ENCODE peak calls at places on chromosomes 3 and 15, in four cellular contexts. One of them, this sample, is unnamed. For H3K27me3, the result is how much of the 10 kb centered on the place peaks cover.

GRCh38 chr3:181971424-181971823 is 259.7 kb downstream of the SOX2 start:
- DNase-seq in sigmoid colon: no peak
- DNase-seq in H1: no peak
- DNase-seq in spleen: no peak
- DNase-seq in this sample: no peak

GRCh38 chr3:152899306-152899705 is 64.4 kb downstream of the P2RY1 start:
- DNase-seq in H1: no peak
- DNase-seq in spleen: no peak
- DNase-seq in sigmoid colon: no peak
- DNase-seq in this sample: no peak

GRCh38 chr3:14374444-14374883 is 27.9 kb upstream of the SLC6A6 start:
- DNase-seq in spleen: no peak
- DNase-seq in sigmoid colon: no peak
- DNase-seq in H1: no peak
- DNase-seq in this sample: no peak

GRCh38 chr3:192916455-192917257 is 1.0 kb downstream of the MB21D2 start:
- DNase-seq in sigmoid colon: peak
- DNase-seq in H1: peak
- DNase-seq in spleen: peak
- DNase-seq in this sample: peak

GRCh38 chr15:85755471-85755870 is 39.3 kb downstream of the KLHL25 start:
- DNase-seq in H1: no peak
- DNase-seq in sigmoid colon: peak
- DNase-seq in spleen: peak
- DNase-seq in this sample: no peak

GRCh38 chr15:89912145-89912673 is 543 bp downstream of the ARPIN start:
- DNase-seq in spleen: peak
- DNase-seq in sigmoid colon: peak
- DNase-seq in H1: peak
- DNase-seq in this sample: no peak

GRCh38 chr3:135929670-135930069 is 35.9 kb upstream of the PPP2R3A start:
- DNase-seq in sigmoid colon: peak
- DNase-seq in spleen: no peak
- DNase-seq in H1: no peak
- DNase-seq in this sample: peak

GRCh38 chr3:138114988-138115971 is at the start of gene DZIP1L:
- DNase-seq in sigmoid colon: peak
- DNase-seq in H1: peak
- DNase-seq in spleen: peak
- DNase-seq in this sample: no peak

GRCh38 chr15:51647128-51647562 is 24.6 kb upstream of the DMXL2 start:
- DNase-seq in spleen: no peak
- DNase-seq in sigmoid colon: peak
- DNase-seq in H1: no peak
- DNase-seq in this sample: no peak

GRCh38 chr15:64754663-64755426 is 20.5 kb downstream of the RBPMS2 start:
- DNase-seq in H1: no peak
- DNase-seq in spleen: no peak
- DNase-seq in sigmoid colon: no peak
- DNase-seq in this sample: no peak

GRCh38 chr3:9736831-9737230 is 5.3 kb downstream of the BRPF1 start:
- DNase-seq in sigmoid colon: no peak
- DNase-seq in H1: no peak
- DNase-seq in spleen: no peak
- DNase-seq in this sample: no peak

GRCh38 chr15:65824031-65824743 is 32.1 kb upstream of the DENND4A start:
- DNase-seq in H1: peak
- DNase-seq in sigmoid colon: peak
- DNase-seq in spleen: no peak
- DNase-seq in this sample: no peak

GRCh38 chr15:56286213-56286612 is 42.5 kb upstream of the RFX7 start:
- DNase-seq in H1: no peak
- DNase-seq in spleen: no peak
- DNase-seq in sigmoid colon: no peak
- DNase-seq in this sample: no peak

DNA sequence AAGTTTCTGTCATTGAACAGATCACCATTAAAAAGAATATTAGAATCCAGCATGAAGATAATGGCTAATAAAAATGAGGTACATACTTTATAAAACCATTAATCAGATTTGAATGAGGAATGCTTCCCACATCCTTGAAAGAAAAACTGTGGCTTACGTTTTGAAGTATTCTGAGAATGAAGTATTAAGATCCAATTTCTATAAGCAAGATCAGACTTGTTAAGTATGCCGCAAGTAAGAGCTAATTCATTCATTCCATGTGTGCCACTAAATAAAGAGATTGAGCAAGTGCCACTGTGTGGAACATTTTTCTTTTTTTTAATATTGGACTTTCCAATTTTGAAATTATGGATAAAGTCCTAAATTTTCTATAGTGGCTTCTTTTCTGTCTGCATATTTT is 30.6 kb downstream of the NMD3 start:
- DNase-seq in sigmoid colon: no peak
- DNase-seq in spleen: no peak
- DNase-seq in H1: no peak
- DNase-seq in this sample: no peak
- TF ChIP-seq POLR2AphosphoS5 in sigmoid colon: no peak
- TF ChIP-seq POLR2AphosphoS5 in spleen: no peak
- TF ChIP-seq POLR2AphosphoS5 in H1: no peak
- TF ChIP-seq POLR2AphosphoS5 in this sample: no peak

DNA sequence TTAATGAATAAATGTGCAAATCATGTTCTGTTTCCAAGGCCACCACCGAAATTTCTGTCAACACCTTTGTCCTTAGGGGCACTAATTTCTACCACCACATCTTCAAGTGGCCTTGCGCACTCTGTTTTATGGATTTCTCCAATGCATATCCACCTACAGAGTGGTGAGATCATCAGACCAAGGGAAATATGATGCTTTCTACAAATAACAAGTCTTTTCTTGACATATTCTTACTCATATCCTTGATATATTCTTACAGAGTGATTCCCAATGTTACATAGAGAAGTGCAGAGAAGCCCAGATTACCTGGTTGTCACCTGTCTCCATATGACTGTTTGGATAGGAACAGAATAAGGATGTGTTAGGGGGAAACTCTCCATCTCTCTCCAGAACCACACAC is 36.1 kb upstream of the TMCO5A start:
- DNase-seq in spleen: no peak
- DNase-seq in H1: no peak
- DNase-seq in sigmoid colon: no peak
- DNase-seq in this sample: no peak
- H3K27me3 ChIP-seq in spleen: under half
- H3K27me3 ChIP-seq in H1: under half
- H3K27me3 ChIP-seq in sigmoid colon: under half
- H3K27me3 ChIP-seq in this sample: under half

GRCh38 chr15:34243226-34243625 is 18.4 kb downstream of the EMC4 start:
- DNase-seq in H1: no peak
- DNase-seq in spleen: no peak
- DNase-seq in sigmoid colon: no peak
- DNase-seq in this sample: no peak
- TF ChIP-seq CTCF in H1: no peak
- TF ChIP-seq CTCF in spleen: no peak
- TF ChIP-seq CTCF in sigmoid colon: no peak
- TF ChIP-seq CTCF in this sample: no peak

DNA sequence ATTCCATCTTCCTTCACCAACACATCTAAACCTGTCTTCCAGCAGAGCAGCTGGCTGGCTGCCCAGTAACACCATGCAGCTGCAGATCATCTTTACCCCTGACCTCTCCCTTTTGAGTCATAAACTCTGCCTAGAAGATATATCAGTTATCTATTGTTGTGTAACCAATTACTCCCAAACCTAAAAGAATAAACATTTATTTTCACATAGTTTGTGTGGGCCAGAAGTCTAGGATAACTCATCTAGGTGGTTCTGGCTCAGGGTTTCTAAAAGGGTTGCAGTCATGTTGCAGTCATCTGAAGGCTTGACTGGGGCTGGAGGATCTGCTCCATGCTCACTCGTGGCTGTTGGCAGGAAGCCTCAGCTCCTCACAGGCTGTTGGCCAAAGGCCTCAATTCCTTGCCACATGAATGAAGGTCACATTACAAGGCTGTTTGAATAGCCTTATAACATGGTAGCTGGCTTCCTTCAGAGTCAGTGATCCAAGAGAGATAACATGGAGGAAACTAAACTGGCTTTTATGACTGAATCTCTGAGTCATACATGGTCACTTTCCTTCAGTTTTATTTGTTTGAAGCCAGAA is 92.8 kb downstream of the GOLIM4 start:
- DNase-seq in spleen: no peak
- DNase-seq in sigmoid colon: no peak
- DNase-seq in H1: no peak
- DNase-seq in this sample: no peak
- TF ChIP-seq POLR2AphosphoS5 in spleen: no peak
- TF ChIP-seq POLR2AphosphoS5 in sigmoid colon: no peak
- TF ChIP-seq POLR2AphosphoS5 in H1: no peak
- TF ChIP-seq POLR2AphosphoS5 in this sample: no peak

GRCh38 chr3:140848675-140849074 is 93.0 kb upstream of the SLC25A36 start:
- DNase-seq in sigmoid colon: no peak
- DNase-seq in H1: no peak
- DNase-seq in spleen: no peak
- DNase-seq in this sample: no peak

GRCh38 chr3:140845878-140846277 is 95.8 kb upstream of the SLC25A36 start:
- DNase-seq in H1: no peak
- DNase-seq in sigmoid colon: no peak
- DNase-seq in spleen: no peak
- DNase-seq in this sample: no peak

GRCh38 chr3:140843656-140844055 is 98.0 kb upstream of the SLC25A36 start:
- DNase-seq in spleen: no peak
- DNase-seq in sigmoid colon: no peak
- DNase-seq in H1: no peak
- DNase-seq in this sample: no peak

GRCh38 chr3:140844072-140844471 is 97.6 kb upstream of the SLC25A36 start:
- DNase-seq in H1: no peak
- DNase-seq in sigmoid colon: no peak
- DNase-seq in spleen: no peak
- DNase-seq in this sample: no peak

DNA sequence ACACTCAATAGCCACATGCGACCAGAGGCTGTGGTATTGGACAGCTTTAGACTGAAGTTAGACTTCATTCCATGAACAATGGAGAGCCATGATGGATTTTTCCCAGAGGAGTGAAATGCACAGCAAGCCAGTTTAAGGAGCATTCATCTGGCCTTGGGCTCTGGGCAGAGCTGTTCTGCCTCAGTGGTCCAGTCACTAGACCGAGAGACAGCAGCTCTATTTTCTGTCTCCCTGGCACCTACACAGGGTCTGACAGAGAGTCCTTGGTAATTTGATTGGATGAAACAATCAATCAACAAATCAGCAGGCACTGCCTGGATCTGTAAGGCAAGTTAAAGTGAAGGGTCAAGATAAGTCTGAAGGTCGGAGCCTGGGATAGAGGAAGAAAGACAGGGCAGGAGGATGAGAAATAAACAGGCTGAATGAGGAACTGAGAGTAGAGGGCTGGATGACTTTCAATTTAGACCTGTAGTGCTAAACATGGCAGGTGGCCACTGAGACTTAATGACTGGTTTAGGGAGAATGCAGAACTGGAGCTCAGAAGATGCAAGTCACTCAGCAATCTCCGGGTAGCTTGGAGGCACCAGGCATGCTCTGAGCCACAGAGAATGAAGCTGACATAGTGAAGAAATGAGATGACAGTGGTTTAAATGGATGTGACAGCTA is 98.5 kb upstream of the SLC25A36 start:
- DNase-seq in spleen: no peak
- DNase-seq in sigmoid colon: no peak
- DNase-seq in H1: no peak
- DNase-seq in this sample: no peak
- H3K27me3 ChIP-seq in spleen: under half
- H3K27me3 ChIP-seq in sigmoid colon: under half
- H3K27me3 ChIP-seq in H1: under half
- H3K27me3 ChIP-seq in this sample: under half

DNA sequence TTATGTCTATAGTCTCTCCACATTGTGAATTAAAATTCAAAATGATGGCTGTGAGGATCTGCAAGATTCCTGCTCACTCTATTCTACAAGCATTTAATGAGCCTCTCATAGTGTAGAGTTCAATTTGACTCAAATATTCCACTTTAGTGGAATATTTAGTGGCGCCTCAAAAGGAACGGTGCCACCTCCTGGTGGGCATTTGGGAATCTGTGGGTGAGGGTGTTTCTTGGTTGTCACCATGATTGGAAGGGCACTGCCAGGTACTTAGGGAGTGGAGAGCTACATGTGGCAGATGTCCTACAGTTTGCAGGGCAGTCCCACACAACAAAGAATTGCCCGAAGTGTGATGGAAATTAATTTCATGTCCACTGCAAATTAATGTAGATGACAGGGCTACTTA is 21.5 kb upstream of the KCNMB3 start:
- DNase-seq in sigmoid colon: no peak
- DNase-seq in H1: no peak
- DNase-seq in spleen: no peak
- DNase-seq in this sample: no peak
- TF ChIP-seq CTCF in sigmoid colon: no peak
- TF ChIP-seq CTCF in H1: peak
- TF ChIP-seq CTCF in spleen: no peak
- TF ChIP-seq CTCF in this sample: peak

GRCh38 chr3:108219336-108219735 is 2.9 kb downstream of the IFT57 start:
- DNase-seq in H1: no peak
- DNase-seq in sigmoid colon: no peak
- DNase-seq in spleen: no peak
- DNase-seq in this sample: no peak

GRCh38 chr3:108223928-108224327 is 1.7 kb upstream of the IFT57 start:
- DNase-seq in sigmoid colon: no peak
- DNase-seq in H1: no peak
- DNase-seq in spleen: no peak
- DNase-seq in this sample: no peak

GRCh38 chr3:108221403-108221802 is 821 bp downstream of the IFT57 start:
- DNase-seq in H1: no peak
- DNase-seq in sigmoid colon: no peak
- DNase-seq in spleen: no peak
- DNase-seq in this sample: no peak

GRCh38 chr3:108222813-108223307 is 636 bp upstream of the IFT57 start:
- DNase-seq in sigmoid colon: no peak
- DNase-seq in spleen: no peak
- DNase-seq in H1: no peak
- DNase-seq in this sample: no peak

DNA sequence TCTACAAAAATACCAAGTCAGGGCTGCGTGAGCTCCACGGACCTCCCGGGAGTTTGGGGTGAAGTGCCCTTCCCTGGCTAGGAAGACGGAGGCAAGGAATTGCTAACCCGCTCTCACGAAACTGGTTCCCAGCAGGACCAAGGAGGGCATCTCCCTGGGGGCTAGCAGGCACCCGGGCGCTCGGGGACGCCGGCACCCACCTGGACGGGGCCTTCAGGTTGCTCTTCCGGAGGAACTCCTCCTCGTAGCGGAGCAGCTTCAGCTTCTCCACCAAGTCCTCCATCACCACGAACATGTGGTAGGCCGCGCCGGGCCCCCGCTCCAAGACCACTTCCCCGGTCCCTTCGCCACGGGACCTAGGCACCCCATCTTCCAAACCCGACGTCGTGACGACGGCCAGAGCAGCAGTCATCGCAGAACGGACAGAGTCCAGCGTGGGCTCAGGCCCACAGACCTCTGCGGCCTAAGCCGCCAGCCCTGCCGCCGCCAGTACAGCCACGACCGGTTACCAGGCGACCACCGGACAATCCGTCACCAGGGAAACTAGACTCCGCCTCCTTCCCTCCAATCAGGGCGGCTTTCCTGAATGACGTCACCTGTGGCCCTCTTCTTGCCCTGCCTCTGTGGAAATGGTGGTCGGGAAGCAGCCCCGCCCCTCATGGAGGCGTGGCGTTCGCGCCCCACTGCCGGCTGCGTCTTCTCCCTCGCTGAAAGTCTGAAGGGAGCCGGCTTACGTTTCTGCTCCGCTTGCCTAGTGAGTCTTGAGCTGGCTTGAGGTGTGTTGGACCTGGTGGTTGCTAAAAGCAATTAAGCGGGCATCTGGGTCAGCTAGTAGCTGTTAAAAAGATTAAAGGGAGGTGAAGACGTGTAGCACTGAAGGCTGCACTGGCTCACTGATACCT is at the start of gene IFT57:
- DNase-seq in H1: peak
- DNase-seq in spleen: peak
- DNase-seq in sigmoid colon: peak
- DNase-seq in this sample: peak
- TF ChIP-seq POLR2AphosphoS5 in H1: peak
- TF ChIP-seq POLR2AphosphoS5 in spleen: peak
- TF ChIP-seq POLR2AphosphoS5 in sigmoid colon: peak
- TF ChIP-seq POLR2AphosphoS5 in this sample: peak